ENCODE peak calls at places on chromosome 1, in nine cellular contexts. One of them, this sample, is unnamed.

GRCh38 chr1:201742955-201743805 is 85.8 kb upstream of the IPO9 start:
- DNase-seq in brain microvascular endothelial cell: no peak
- DNase-seq in type B pancreatic cell: no peak
- DNase-seq in fibroblast of pulmonary artery: no peak
- DNase-seq in endothelial cell: no peak
- DNase-seq in prostate gland: no peak
- DNase-seq in retinal pigment epithelial cell: no peak
- DNase-seq in Calu3: no peak
- DNase-seq in tibial nerve: no peak
- DNase-seq in this sample: no peak

GRCh38 chr1:174967845-174968705 is 31.7 kb upstream of the CACYBP start:
- DNase-seq in Calu3: no peak
- DNase-seq in prostate gland: no peak
- DNase-seq in endothelial cell: no peak
- DNase-seq in brain microvascular endothelial cell: no peak
- DNase-seq in tibial nerve: no peak
- DNase-seq in fibroblast of pulmonary artery: no peak
- DNase-seq in retinal pigment epithelial cell: no peak
- DNase-seq in type B pancreatic cell: no peak
- DNase-seq in this sample: no peak

GRCh38 chr1:108801101-108801500 is 54.6 kb downstream of the STXBP3 start:
- DNase-seq in endothelial cell: no peak
- DNase-seq in fibroblast of pulmonary artery: peak
- DNase-seq in tibial nerve: no peak
- DNase-seq in Calu3: no peak
- DNase-seq in type B pancreatic cell: no peak
- DNase-seq in brain microvascular endothelial cell: no peak
- DNase-seq in retinal pigment epithelial cell: peak
- DNase-seq in prostate gland: no peak
- DNase-seq in this sample: no peak

GRCh38 chr1:157652859-157653493 is 47.6 kb downstream of the FCRL3 start:
- DNase-seq in endothelial cell: no peak
- DNase-seq in prostate gland: no peak
- DNase-seq in tibial nerve: no peak
- DNase-seq in fibroblast of pulmonary artery: no peak
- DNase-seq in brain microvascular endothelial cell: no peak
- DNase-seq in type B pancreatic cell: no peak
- DNase-seq in Calu3: no peak
- DNase-seq in retinal pigment epithelial cell: no peak
- DNase-seq in this sample: no peak

GRCh38 chr1:47230692-47231313 is 1.2 kb downstream of the TAL1 start:
- DNase-seq in retinal pigment epithelial cell: no peak
- DNase-seq in tibial nerve: no peak
- DNase-seq in brain microvascular endothelial cell: no peak
- DNase-seq in endothelial cell: no peak
- DNase-seq in Calu3: peak
- DNase-seq in fibroblast of pulmonary artery: no peak
- DNase-seq in type B pancreatic cell: no peak
- DNase-seq in prostate gland: no peak
- DNase-seq in this sample: peak

GRCh38 chr1:26127235-26128163 is 15.9 kb downstream of the PDIK1L start:
- DNase-seq in type B pancreatic cell: no peak
- DNase-seq in tibial nerve: no peak
- DNase-seq in fibroblast of pulmonary artery: peak
- DNase-seq in retinal pigment epithelial cell: no peak
- DNase-seq in prostate gland: no peak
- DNase-seq in Calu3: no peak
- DNase-seq in endothelial cell: no peak
- DNase-seq in brain microvascular endothelial cell: no peak
- DNase-seq in this sample: no peak

GRCh38 chr1:7770620-7770938 is 517 bp upstream of the VAMP3 start:
- DNase-seq in Calu3: no peak
- DNase-seq in brain microvascular endothelial cell: no peak
- DNase-seq in endothelial cell: no peak
- DNase-seq in retinal pigment epithelial cell: no peak
- DNase-seq in type B pancreatic cell: no peak
- DNase-seq in prostate gland: no peak
- DNase-seq in fibroblast of pulmonary artery: no peak
- DNase-seq in tibial nerve: no peak
- DNase-seq in this sample: no peak

GRCh38 chr1:226310637-226311195 is 1.8 kb upstream of the LIN9 start:
- DNase-seq in retinal pigment epithelial cell: no peak
- DNase-seq in Calu3: peak
- DNase-seq in endothelial cell: no peak
- DNase-seq in type B pancreatic cell: no peak
- DNase-seq in fibroblast of pulmonary artery: no peak
- DNase-seq in prostate gland: no peak
- DNase-seq in tibial nerve: no peak
- DNase-seq in brain microvascular endothelial cell: no peak
- DNase-seq in this sample: no peak

GRCh38 chr1:11157867-11158266 is 31.3 kb upstream of the ANGPTL7 start:
- DNase-seq in Calu3: no peak
- DNase-seq in tibial nerve: peak
- DNase-seq in prostate gland: no peak
- DNase-seq in brain microvascular endothelial cell: no peak
- DNase-seq in fibroblast of pulmonary artery: peak
- DNase-seq in type B pancreatic cell: no peak
- DNase-seq in retinal pigment epithelial cell: peak
- DNase-seq in endothelial cell: no peak
- DNase-seq in this sample: no peak

GRCh38 chr1:177872563-177872900 is 97.3 kb downstream of the SEC16B start:
- DNase-seq in brain microvascular endothelial cell: no peak
- DNase-seq in Calu3: no peak
- DNase-seq in endothelial cell: no peak
- DNase-seq in prostate gland: no peak
- DNase-seq in retinal pigment epithelial cell: no peak
- DNase-seq in tibial nerve: no peak
- DNase-seq in type B pancreatic cell: no peak
- DNase-seq in fibroblast of pulmonary artery: peak
- DNase-seq in this sample: no peak

GRCh38 chr1:227257964-227258363 is 60.3 kb downstream of the CDC42BPA start:
- DNase-seq in brain microvascular endothelial cell: no peak
- DNase-seq in type B pancreatic cell: no peak
- DNase-seq in prostate gland: no peak
- DNase-seq in endothelial cell: no peak
- DNase-seq in tibial nerve: no peak
- DNase-seq in fibroblast of pulmonary artery: no peak
- DNase-seq in Calu3: no peak
- DNase-seq in retinal pigment epithelial cell: no peak
- DNase-seq in this sample: no peak

GRCh38 chr1:216285052-216285451 is 138.2 kb downstream of the USH2A start:
- DNase-seq in endothelial cell: no peak
- DNase-seq in tibial nerve: no peak
- DNase-seq in retinal pigment epithelial cell: no peak
- DNase-seq in Calu3: no peak
- DNase-seq in prostate gland: no peak
- DNase-seq in fibroblast of pulmonary artery: no peak
- DNase-seq in type B pancreatic cell: no peak
- DNase-seq in brain microvascular endothelial cell: no peak
- DNase-seq in this sample: no peak

GRCh38 chr1:119374208-119374877 is 5.8 kb downstream of the HAO2 start:
- DNase-seq in type B pancreatic cell: no peak
- DNase-seq in Calu3: no peak
- DNase-seq in fibroblast of pulmonary artery: peak
- DNase-seq in endothelial cell: no peak
- DNase-seq in brain microvascular endothelial cell: peak
- DNase-seq in prostate gland: no peak
- DNase-seq in retinal pigment epithelial cell: no peak
- DNase-seq in tibial nerve: no peak
- DNase-seq in this sample: no peak

GRCh38 chr1:155086856-155087535 is 8.4 kb downstream of the EFNA3 start:
- DNase-seq in retinal pigment epithelial cell: no peak
- DNase-seq in endothelial cell: no peak
- DNase-seq in fibroblast of pulmonary artery: no peak
- DNase-seq in Calu3: no peak
- DNase-seq in tibial nerve: no peak
- DNase-seq in brain microvascular endothelial cell: no peak
- DNase-seq in type B pancreatic cell: no peak
- DNase-seq in prostate gland: no peak
- DNase-seq in this sample: no peak
- TF ChIP-seq CTCF in retinal pigment epithelial cell: peak
- TF ChIP-seq CTCF in endothelial cell: no peak
- TF ChIP-seq CTCF in fibroblast of pulmonary artery: no peak
- TF ChIP-seq CTCF in Calu3: no peak
- TF ChIP-seq CTCF in tibial nerve: no peak
- TF ChIP-seq CTCF in brain microvascular endothelial cell: peak
- TF ChIP-seq CTCF in type B pancreatic cell: no peak
- TF ChIP-seq CTCF in prostate gland: no peak
- TF ChIP-seq CTCF in this sample: no peak

DNA sequence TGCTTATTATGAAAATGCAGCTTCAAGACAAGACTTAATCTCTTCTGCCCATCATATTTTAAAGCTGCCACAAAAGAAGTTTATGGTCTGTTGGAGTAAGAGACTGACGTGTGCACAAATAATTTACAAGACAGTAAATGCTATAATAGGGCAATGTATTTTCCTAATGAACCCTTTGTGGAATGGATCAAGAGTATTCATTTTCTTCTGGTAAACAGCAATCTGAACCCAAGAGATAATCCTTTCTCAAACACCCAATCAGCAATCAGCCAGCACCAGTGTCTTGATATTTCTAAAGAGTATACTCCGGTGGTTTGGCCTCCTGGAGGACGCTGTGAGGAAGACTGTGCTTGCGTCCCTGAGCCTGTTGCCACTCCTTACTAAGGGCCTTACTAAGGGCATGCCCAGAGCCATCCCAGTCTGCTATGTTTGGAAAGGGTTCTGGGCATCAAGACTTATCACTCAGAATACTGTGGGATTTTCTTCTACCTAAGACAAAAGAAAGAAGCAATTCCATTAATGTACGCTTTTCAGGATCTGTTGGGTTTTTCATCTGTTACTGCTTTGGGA is 48.8 kb upstream of the LRRC8D start:
- DNase-seq in fibroblast of pulmonary artery: no peak
- DNase-seq in Calu3: no peak
- DNase-seq in brain microvascular endothelial cell: no peak
- DNase-seq in prostate gland: no peak
- DNase-seq in type B pancreatic cell: no peak
- DNase-seq in endothelial cell: no peak
- DNase-seq in tibial nerve: no peak
- DNase-seq in retinal pigment epithelial cell: no peak
- DNase-seq in this sample: no peak
- TF ChIP-seq CTCF in fibroblast of pulmonary artery: no peak
- TF ChIP-seq CTCF in Calu3: no peak
- TF ChIP-seq CTCF in brain microvascular endothelial cell: no peak
- TF ChIP-seq CTCF in prostate gland: no peak
- TF ChIP-seq CTCF in type B pancreatic cell: no peak
- TF ChIP-seq CTCF in endothelial cell: no peak
- TF ChIP-seq CTCF in tibial nerve: no peak
- TF ChIP-seq CTCF in retinal pigment epithelial cell: no peak
- TF ChIP-seq CTCF in this sample: no peak

DNA sequence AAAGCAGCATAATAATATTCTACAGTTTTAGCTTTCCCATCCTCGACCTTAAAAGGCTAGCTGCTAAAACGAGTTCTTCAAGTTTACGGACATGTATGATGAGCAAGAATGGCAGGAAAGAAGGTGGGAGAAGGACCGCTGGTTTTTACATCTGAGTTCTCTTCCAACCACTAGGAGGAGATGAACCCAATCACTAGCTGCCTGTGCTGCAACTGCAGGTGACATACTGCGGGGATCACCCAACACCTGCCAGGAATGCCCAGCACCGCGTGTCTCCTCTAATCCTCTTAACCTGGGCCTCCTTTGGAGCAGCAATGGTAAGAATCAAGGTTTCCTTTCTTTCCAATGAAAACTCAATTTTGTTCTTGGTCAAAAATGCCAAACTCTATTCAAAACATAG is 23.5 kb downstream of the TOR3A start:
- DNase-seq in brain microvascular endothelial cell: no peak
- DNase-seq in tibial nerve: no peak
- DNase-seq in retinal pigment epithelial cell: no peak
- DNase-seq in prostate gland: no peak
- DNase-seq in fibroblast of pulmonary artery: no peak
- DNase-seq in Calu3: no peak
- DNase-seq in endothelial cell: no peak
- DNase-seq in type B pancreatic cell: no peak
- DNase-seq in this sample: no peak
- TF ChIP-seq CTCF in brain microvascular endothelial cell: peak
- TF ChIP-seq CTCF in tibial nerve: no peak
- TF ChIP-seq CTCF in retinal pigment epithelial cell: peak
- TF ChIP-seq CTCF in prostate gland: peak
- TF ChIP-seq CTCF in fibroblast of pulmonary artery: peak
- TF ChIP-seq CTCF in Calu3: peak
- TF ChIP-seq CTCF in endothelial cell: peak
- TF ChIP-seq CTCF in type B pancreatic cell: peak
- TF ChIP-seq CTCF in this sample: peak

DNA sequence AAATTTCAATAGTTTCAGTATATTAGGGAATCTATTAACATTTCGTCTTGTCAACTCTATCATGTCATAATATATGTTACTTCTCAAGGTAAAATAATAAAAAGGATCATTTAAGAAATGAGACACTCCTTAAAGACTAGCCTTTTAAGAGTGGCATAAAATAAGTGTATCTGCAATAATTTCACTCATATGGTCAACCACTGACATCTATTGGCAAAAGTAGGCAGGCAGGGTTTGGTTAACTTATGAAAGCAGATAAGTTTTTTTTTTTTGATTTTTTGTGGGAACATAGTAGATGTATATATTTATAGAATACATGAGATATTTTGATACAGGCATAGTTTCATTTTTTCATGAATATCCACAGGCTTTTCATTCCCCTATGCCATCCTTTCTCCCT is 5.5 kb upstream of the RGS21 start:
- DNase-seq in brain microvascular endothelial cell: peak
- DNase-seq in retinal pigment epithelial cell: peak
- DNase-seq in prostate gland: no peak
- DNase-seq in endothelial cell: no peak
- DNase-seq in tibial nerve: no peak
- DNase-seq in type B pancreatic cell: no peak
- DNase-seq in Calu3: peak
- DNase-seq in fibroblast of pulmonary artery: peak
- DNase-seq in this sample: no peak
- TF ChIP-seq CTCF in brain microvascular endothelial cell: peak
- TF ChIP-seq CTCF in retinal pigment epithelial cell: peak
- TF ChIP-seq CTCF in prostate gland: no peak
- TF ChIP-seq CTCF in endothelial cell: no peak
- TF ChIP-seq CTCF in tibial nerve: no peak
- TF ChIP-seq CTCF in type B pancreatic cell: peak
- TF ChIP-seq CTCF in Calu3: peak
- TF ChIP-seq CTCF in fibroblast of pulmonary artery: peak
- TF ChIP-seq CTCF in this sample: no peak

DNA sequence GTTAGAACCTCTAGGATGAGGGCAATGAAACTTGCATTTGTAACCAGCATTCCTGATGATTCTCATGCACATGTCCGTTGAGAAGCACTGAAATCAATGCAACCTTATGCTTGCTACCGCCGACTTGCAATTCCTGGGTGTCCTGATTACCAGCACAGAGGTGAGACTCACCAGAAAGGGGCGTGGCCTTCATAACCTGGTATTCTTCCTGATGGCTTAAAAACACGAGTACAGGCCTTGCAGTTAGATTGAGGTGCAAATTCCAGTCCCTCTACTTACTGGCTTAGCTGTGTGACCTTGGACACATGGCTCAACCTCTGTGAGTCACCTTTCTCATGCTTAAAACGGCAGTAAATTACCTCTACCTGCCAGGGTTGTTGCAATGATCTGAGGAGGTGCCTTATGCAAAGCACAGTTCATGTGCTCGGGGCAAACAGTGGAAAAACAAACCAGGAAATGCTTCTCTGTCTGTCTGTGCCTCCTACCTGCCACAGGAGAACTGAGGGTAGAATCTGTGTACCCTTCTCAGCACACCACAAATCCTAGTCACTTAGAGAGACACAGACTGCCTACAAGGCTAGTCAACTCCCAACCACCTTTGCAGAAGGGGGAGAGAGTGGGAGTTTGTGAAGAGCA is 39.1 kb upstream of the ECE1 start:
- DNase-seq in tibial nerve: no peak
- DNase-seq in endothelial cell: no peak
- DNase-seq in retinal pigment epithelial cell: no peak
- DNase-seq in Calu3: peak
- DNase-seq in type B pancreatic cell: no peak
- DNase-seq in prostate gland: no peak
- DNase-seq in fibroblast of pulmonary artery: no peak
- DNase-seq in brain microvascular endothelial cell: no peak
- DNase-seq in this sample: no peak
- TF ChIP-seq CTCF in tibial nerve: no peak
- TF ChIP-seq CTCF in endothelial cell: no peak
- TF ChIP-seq CTCF in retinal pigment epithelial cell: no peak
- TF ChIP-seq CTCF in Calu3: no peak
- TF ChIP-seq CTCF in type B pancreatic cell: no peak
- TF ChIP-seq CTCF in prostate gland: peak
- TF ChIP-seq CTCF in fibroblast of pulmonary artery: no peak
- TF ChIP-seq CTCF in brain microvascular endothelial cell: no peak
- TF ChIP-seq CTCF in this sample: no peak

This sample was measured in glutamatergic neuron.